ENCODE peak calls at places on chromosomes 2 and 18, in four cellular contexts. C is HFFc6, J is RWPE1, V is foreskin fibroblast. Z is an unnamed sample.

GRCh38 chr2:45180033-45180746 is 170.9 kb upstream of the SIX2 start:
- DNase-seq in C (no peak), J (no peak), V (no peak), Z (no peak)

GRCh38 chr2:30230479-30230854 is 867 bp upstream of the LBH start:
- DNase-seq in C (no peak), J (no peak), V (no peak), Z (no peak)

GRCh38 chr2:24793752-24794477 is 690 bp downstream of the CENPO start:
- DNase-seq in C (peak; percentile 37), J (peak; percentile 12), V (peak; percentile 19), Z (no peak)

GRCh38 chr2:217851191-217852020 is 151.4 kb downstream of the TNS1 start:
- DNase-seq in C (peak; percentile 77), J (no peak), V (peak; percentile 46), Z (no peak)

GRCh38 chr18:55489034-55489741 is 98.8 kb downstream of the TCF4 start:
- DNase-seq in C (no peak), J (no peak), V (no peak), Z (no peak)

GRCh38 chr2:37250869-37251740 is 19.6 kb downstream of the NDUFAF7 start:
- DNase-seq in C (no peak), J (no peak), V (no peak), Z (no peak)

GRCh38 chr2:37631292-37631691 is 40.1 kb downstream of the CDC42EP3 start:
- DNase-seq in C (no peak), J (no peak), V (no peak), Z (no peak)

GRCh38 chr2:232982926-232983668 is 30.0 kb downstream of the NGEF start:
- DNase-seq in C (no peak), J (no peak), V (no peak), Z (no peak)

GRCh38 chr2:134679740-134680139 is 39.1 kb downstream of the TMEM163 start:
- DNase-seq in C (no peak), J (no peak), V (no peak), Z (no peak)

GRCh38 chr2:84781942-84782716 is 98.8 kb downstream of the TRABD2A start:
- DNase-seq in C (no peak), J (peak; percentile 68), V (no peak), Z (no peak)

GRCh38 chr2:205758051-205758450 is 75.8 kb downstream of the NRP2 start:
- DNase-seq in C (peak; percentile 72), J (no peak), V (peak; percentile 58), Z (no peak)

GRCh38 chr2:173062806-173063205 is 12.8 kb upstream of the MAP3K20 start:
- DNase-seq in C (no peak), J (peak; percentile 49), V (peak; percentile 42), Z (no peak)

GRCh38 chr2:71974846-71975245 is 172.8 kb downstream of the CYP26B1 start:
- DNase-seq in C (peak; percentile 11), J (no peak), V (no peak), Z (no peak)

GRCh38 chr2:229660951-229661350 is 53.4 kb downstream of the DNER start:
- DNase-seq in C (no peak), J (peak; percentile 38), V (no peak), Z (no peak)

GRCh38 chr2:14759086-14759485 is 126.6 kb downstream of the LRATD1 start:
- DNase-seq in C (no peak), J (no peak), V (no peak), Z (no peak)

GRCh38 chr2:26016012-26016742 is 17.7 kb upstream of the RAB10 start:
- DNase-seq in C (no peak), J (no peak), V (no peak), Z (no peak)

GRCh38 chr2:239145601-239146000 is 255.2 kb downstream of the HDAC4 start:
- DNase-seq in C (no peak), J (no peak), V (no peak), Z (no peak)

Z was measured in Panc1.